ENCODE peak calls at places on chromosomes 5 and 9, in nine cellular contexts. Z is tibial artery; H is AG09309; P is progenitor cell of endocrine pancreas; N is stimulated activated CD8-positive, alpha-beta memory T cell treated with anti-CD3 and anti-CD28 coated beads, Interleukin-4, amount 100 ng/mL, for 4 hours; M is hypothalamus; G is AG10803; X is heart left ventricle; K is caudate nucleus. O is an unnamed sample.

GRCh38 chr5:11149136-11149535 is 388.1 kb upstream of the DAP start:
- DNase-seq in Z (no peak), H (no peak), P (no peak), N (no peak), M (no peak), G (no peak), X (no peak), K (no peak), O (no peak)

GRCh38 chr9:134419684-134420076 is 93.4 kb downstream of the RXRA start:
- DNase-seq in Z (no peak), H (no peak), P (no peak), N (no peak), M (no peak), G (no peak), X (no peak), K (no peak), O (no peak)

GRCh38 chr5:130198927-130199326 is 294.7 kb downstream of the CHSY3 start:
- DNase-seq in Z (no peak), H (no peak), P (no peak), N (no peak), M (no peak), G (peak), X (no peak), K (no peak), O (no peak)

GRCh38 chr5:135439426-135440205 is 7.5 kb downstream of the DCANP1 start:
- DNase-seq in Z (no peak), H (no peak), P (no peak), N (no peak), M (no peak), G (no peak), X (no peak), K (no peak), O (no peak)

GRCh38 chr9:121474225-121474947 is 25.3 kb downstream of the GGTA1 start:
- DNase-seq in Z (no peak), H (no peak), P (no peak), N (no peak), M (no peak), G (no peak), X (peak), K (no peak), O (no peak)

GRCh38 chr5:133469846-133470245 is 142.5 kb downstream of the FSTL4 start:
- DNase-seq in Z (no peak), H (no peak), P (no peak), N (no peak), M (no peak), G (no peak), X (no peak), K (no peak), O (no peak)

GRCh38 chr9:81321551-81321950 is 367.8 kb downstream of the TLE1 start:
- DNase-seq in Z (no peak), H (no peak), P (no peak), N (no peak), M (no peak), G (no peak), X (no peak), K (no peak), O (no peak)

GRCh38 chr9:110278080-110278707 is 21.9 kb upstream of the TXN start:
- DNase-seq in Z (no peak), H (no peak), P (no peak), N (no peak), M (no peak), G (no peak), X (no peak), K (no peak), O (no peak)

GRCh38 chr9:125485471-125485870 is 221.5 kb downstream of the MAPKAP1 start:
- DNase-seq in Z (no peak), H (no peak), P (no peak), N (no peak), M (no peak), G (no peak), X (no peak), K (no peak), O (no peak)

GRCh38 chr9:79565245-79565644 is 6.5 kb upstream of the TLE4 start:
- DNase-seq in Z (no peak), H (no peak), P (no peak), N (no peak), M (no peak), G (no peak), X (no peak), K (no peak), O (no peak)

GRCh38 chr5:32499261-32499660 is 54.7 kb upstream of the ZFR start:
- DNase-seq in Z (no peak), H (no peak), P (no peak), N (no peak), M (no peak), G (no peak), X (no peak), K (no peak), O (no peak)

GRCh38 chr9:98917691-98918487 is 25.8 kb upstream of the COL15A1 start:
- DNase-seq in Z (no peak), H (no peak), P (no peak), N (no peak), M (no peak), G (no peak), X (no peak), K (no peak), O (no peak)

GRCh38 chr9:112531666-112532282 is 45.1 kb downstream of the KIAA1958 start:
- DNase-seq in Z (no peak), H (no peak), P (no peak), N (no peak), M (no peak), G (no peak), X (no peak), K (no peak), O (no peak)

GRCh38 chr5:125602184-125602583 is 821.0 kb upstream of the GRAMD2B start:
- DNase-seq in Z (no peak), H (no peak), P (no peak), N (no peak), M (no peak), G (no peak), X (no peak), K (no peak), O (no peak)

GRCh38 chr5:39284552-39284951 is 65.2 kb upstream of the FYB1 start:
- DNase-seq in Z (no peak), H (no peak), P (no peak), N (no peak), M (no peak), G (no peak), X (no peak), K (no peak), O (no peak)

GRCh38 chr5:138439537-138440225 is 824 bp downstream of the REEP2 start:
- DNase-seq in Z (peak), H (no peak), P (no peak), N (no peak), M (no peak), G (no peak), X (no peak), K (peak), O (no peak)

GRCh38 chr9:126894052-126894603 is 20.5 kb upstream of the RALGPS1 start:
- DNase-seq in Z (no peak), H (no peak), P (no peak), N (no peak), M (no peak), G (no peak), X (no peak), K (no peak), O (no peak)

GRCh38 chr9:18438300-18438925 is 35.5 kb upstream of the ADAMTSL1 start:
- DNase-seq in Z (peak), H (no peak), P (peak), N (no peak), M (peak), G (no peak), X (peak), K (peak), O (no peak)

GRCh38 chr5:855771-856530 is 5.2 kb upstream of the ZDHHC11 start:
- DNase-seq in Z (peak), H (no peak), P (no peak), N (no peak), M (no peak), G (no peak), X (peak), K (no peak), O (no peak)

GRCh38 chr5:151703227-151703626 is 16.5 kb upstream of the SPARC start:
- DNase-seq in Z (no peak), H (no peak), P (no peak), N (no peak), M (no peak), G (no peak), X (no peak), K (no peak), O (no peak)

GRCh38 chr5:154740957-154741356 is 14.2 kb upstream of the LARP1 start:
- DNase-seq in Z (no peak), H (no peak), P (no peak), N (no peak), M (no peak), G (peak), X (no peak), K (no peak), O (no peak)

GRCh38 chr5:147092044-147092443 is 142.8 kb upstream of the STK32A start:
- DNase-seq in Z (no peak), H (no peak), P (no peak), N (no peak), M (no peak), G (no peak), X (no peak), K (no peak), O (no peak)

GRCh38 chr9:23826120-23826629 is at the start of gene ELAVL2:
- DNase-seq in Z (peak), H (peak), P (peak), N (no peak), M (peak), G (peak), X (peak), K (peak), O (peak)

GRCh38 chr5:159792180-159792579 is 124.1 kb upstream of the ADRA1B start:
- DNase-seq in Z (no peak), H (no peak), P (no peak), N (no peak), M (no peak), G (no peak), X (no peak), K (no peak), O (no peak)

GRCh38 chr5:34717426-34718327 is 61.5 kb downstream of the RAI14 start:
- DNase-seq in Z (no peak), H (peak), P (no peak), N (no peak), M (no peak), G (peak), X (no peak), K (no peak), O (peak)

GRCh38 chr9:136204838-136205706 is at the start of gene LHX3:
- DNase-seq in Z (no peak), H (no peak), P (peak), N (no peak), M (no peak), G (no peak), X (no peak), K (no peak), O (no peak)

GRCh38 chr9:110887276-110887675 is 151.0 kb downstream of the LPAR1 start:
- DNase-seq in Z (no peak), H (no peak), P (no peak), N (no peak), M (no peak), G (no peak), X (no peak), K (no peak), O (no peak)

GRCh38 chr5:112312810-112313209 is 106.3 kb downstream of the EPB41L4A start:
- DNase-seq in Z (no peak), H (no peak), P (no peak), N (no peak), M (no peak), G (no peak), X (no peak), K (no peak), O (no peak)

GRCh38 chr5:68432682-68433081 is 217.1 kb downstream of the PIK3R1 start:
- DNase-seq in Z (no peak), H (no peak), P (no peak), N (no peak), M (no peak), G (no peak), X (no peak), K (no peak), O (no peak)

GRCh38 chr9:78296208-78296892 is 575 bp upstream of the PSAT1 start:
- DNase-seq in Z (no peak), H (no peak), P (no peak), N (no peak), M (no peak), G (peak), X (peak), K (peak), O (no peak)

GRCh38 chr5:54669845-54670635 is 152.5 kb downstream of the SNX18 start:
- DNase-seq in Z (no peak), H (no peak), P (no peak), N (no peak), M (no peak), G (no peak), X (no peak), K (no peak), O (no peak)

GRCh38 chr5:96633820-96634219 is 28.4 kb upstream of the CAST start:
- DNase-seq in Z (no peak), H (no peak), P (no peak), N (no peak), M (no peak), G (peak), X (no peak), K (no peak), O (no peak)

GRCh38 chr5:97544279-97545077 is 361.4 kb upstream of the RIOK2 start:
- DNase-seq in Z (no peak), H (no peak), P (no peak), N (no peak), M (no peak), G (peak), X (no peak), K (no peak), O (no peak)

GRCh38 chr5:118883396-118883795 is 105.0 kb downstream of the DTWD2 start:
- DNase-seq in Z (no peak), H (no peak), P (no peak), N (no peak), M (no peak), G (no peak), X (no peak), K (no peak), O (no peak)

GRCh38 chr5:147382776-147383175 is 127.1 kb downstream of the DPYSL3 start:
- DNase-seq in Z (no peak), H (no peak), P (no peak), N (no peak), M (no peak), G (peak), X (no peak), K (no peak), O (no peak)

GRCh38 chr9:111036946-111037743 is 1.1 kb downstream of the LPAR1 start:
- DNase-seq in Z (no peak), H (no peak), P (no peak), N (no peak), M (no peak), G (peak), X (no peak), K (no peak), O (no peak)

O was measured in kidney epithelial cell.